ENCODE peak calls at places on chromosomes 4 and X, in four cellular contexts. One of them, this sample, is unnamed. For H3K9me3, the result is how much of the 10 kb centered on the place peaks cover.

GRCh38 chrX:130994671-130995070 is 63.5 kb upstream of the ARHGAP36 start:
- DNase-seq in tibial nerve: no peak
- DNase-seq in A549: peak
- DNase-seq in CD8-positive, alpha-beta T cell: no peak
- DNase-seq in this sample: no peak

GRCh38 chr4:4852591-4853362 is 6.7 kb upstream of the MSX1 start:
- DNase-seq in CD8-positive, alpha-beta T cell: no peak
- DNase-seq in tibial nerve: no peak
- DNase-seq in A549: no peak
- DNase-seq in this sample: no peak

GRCh38 chr4:169286562-169287301 is 16.0 kb upstream of the SH3RF1 start:
- DNase-seq in tibial nerve: no peak
- DNase-seq in CD8-positive, alpha-beta T cell: no peak
- DNase-seq in A549: no peak
- DNase-seq in this sample: no peak

GRCh38 chrX:39813631-39814246 is 284.0 kb downstream of the BCOR start:
- DNase-seq in tibial nerve: peak
- DNase-seq in CD8-positive, alpha-beta T cell: no peak
- DNase-seq in A549: peak
- DNase-seq in this sample: no peak

GRCh38 chr4:79213702-79214101 is 112.2 kb downstream of the NAA11 start:
- DNase-seq in tibial nerve: no peak
- DNase-seq in A549: no peak
- DNase-seq in CD8-positive, alpha-beta T cell: no peak
- DNase-seq in this sample: no peak

GRCh38 chr4:64250061-64250460 is 159.2 kb downstream of the TECRL start:
- DNase-seq in A549: no peak
- DNase-seq in tibial nerve: no peak
- DNase-seq in CD8-positive, alpha-beta T cell: no peak
- DNase-seq in this sample: no peak

GRCh38 chr4:165379662-165380061 is 854 bp downstream of the CPE start:
- DNase-seq in tibial nerve: no peak
- DNase-seq in A549: no peak
- DNase-seq in CD8-positive, alpha-beta T cell: no peak
- DNase-seq in this sample: no peak

GRCh38 chr4:126470862-126471261 is 1156.1 kb downstream of the FAT4 start:
- DNase-seq in A549: no peak
- DNase-seq in tibial nerve: no peak
- DNase-seq in CD8-positive, alpha-beta T cell: no peak
- DNase-seq in this sample: no peak

GRCh38 chr4:95049838-95050237 is 292.1 kb downstream of the BMPR1B start:
- DNase-seq in CD8-positive, alpha-beta T cell: no peak
- DNase-seq in A549: no peak
- DNase-seq in tibial nerve: no peak
- DNase-seq in this sample: no peak

GRCh38 chr4:115090483-115091075 is 22.8 kb downstream of the NDST4 start:
- DNase-seq in CD8-positive, alpha-beta T cell: no peak
- DNase-seq in A549: peak
- DNase-seq in tibial nerve: no peak
- DNase-seq in this sample: no peak

GRCh38 chr4:100424376-100424775 is 93.4 kb downstream of the EMCN start:
- DNase-seq in A549: no peak
- DNase-seq in tibial nerve: no peak
- DNase-seq in CD8-positive, alpha-beta T cell: no peak
- DNase-seq in this sample: no peak

GRCh38 chr4:146590801-146591200 is 47.9 kb upstream of the POU4F2 start:
- DNase-seq in tibial nerve: no peak
- DNase-seq in A549: no peak
- DNase-seq in CD8-positive, alpha-beta T cell: no peak
- DNase-seq in this sample: no peak

GRCh38 chrX:134459683-134460004 is 321 bp upstream of the HPRT1 start:
- DNase-seq in tibial nerve: no peak
- DNase-seq in CD8-positive, alpha-beta T cell: no peak
- DNase-seq in A549: peak
- DNase-seq in this sample: no peak

GRCh38 chrX:39894626-39895025 is 203.1 kb downstream of the BCOR start:
- DNase-seq in CD8-positive, alpha-beta T cell: no peak
- DNase-seq in tibial nerve: no peak
- DNase-seq in A549: peak
- DNase-seq in this sample: no peak

GRCh38 chrX:17182317-17182716 is 192.7 kb upstream of the NHS start:
- DNase-seq in CD8-positive, alpha-beta T cell: no peak
- DNase-seq in A549: no peak
- DNase-seq in tibial nerve: no peak
- DNase-seq in this sample: no peak

GRCh38 chrX:23756165-23756564 is 13.1 kb upstream of the ACOT9 start:
- DNase-seq in CD8-positive, alpha-beta T cell: peak
- DNase-seq in A549: peak
- DNase-seq in tibial nerve: peak
- DNase-seq in this sample: peak

GRCh38 chrX:11881485-11882170 is 123.6 kb downstream of the MSL3 start:
- DNase-seq in A549: peak
- DNase-seq in CD8-positive, alpha-beta T cell: no peak
- DNase-seq in tibial nerve: no peak
- DNase-seq in this sample: no peak

GRCh38 chrX:134990475-134991473 is at the start of gene SMIM10:
- DNase-seq in A549: peak
- DNase-seq in tibial nerve: peak
- DNase-seq in CD8-positive, alpha-beta T cell: no peak
- DNase-seq in this sample: no peak

GRCh38 chrX:139058831-139059495 is 347.4 kb upstream of the FGF13 start:
- DNase-seq in A549: no peak
- DNase-seq in CD8-positive, alpha-beta T cell: no peak
- DNase-seq in tibial nerve: no peak
- DNase-seq in this sample: no peak

GRCh38 chrX:24229400-24229879 is 79.9 kb downstream of the ZFX start:
- DNase-seq in A549: no peak
- DNase-seq in CD8-positive, alpha-beta T cell: no peak
- DNase-seq in tibial nerve: no peak
- DNase-seq in this sample: no peak

GRCh38 chr4:507745-508512 is 8.9 kb downstream of the PIGG start:
- DNase-seq in CD8-positive, alpha-beta T cell: no peak
- DNase-seq in tibial nerve: no peak
- DNase-seq in A549: no peak
- DNase-seq in this sample: no peak

GRCh38 chr4:53801373-53801772 is 210.1 kb upstream of the LNX1 start:
- DNase-seq in CD8-positive, alpha-beta T cell: no peak
- DNase-seq in tibial nerve: no peak
- DNase-seq in A549: no peak
- DNase-seq in this sample: no peak

GRCh38 chr4:7863911-7864681 is 75.6 kb downstream of the AFAP1 start:
- DNase-seq in tibial nerve: no peak
- DNase-seq in CD8-positive, alpha-beta T cell: no peak
- DNase-seq in A549: peak
- DNase-seq in this sample: no peak

GRCh38 chr4:168028568-168028967 is 63.8 kb upstream of the ANXA10 start:
- DNase-seq in A549: peak
- DNase-seq in tibial nerve: no peak
- DNase-seq in CD8-positive, alpha-beta T cell: no peak
- DNase-seq in this sample: no peak

GRCh38 chr4:13766722-13767495 is 139.4 kb upstream of the BOD1L1 start:
- DNase-seq in A549: no peak
- DNase-seq in CD8-positive, alpha-beta T cell: no peak
- DNase-seq in tibial nerve: no peak
- DNase-seq in this sample: no peak
- H3K9me3 ChIP-seq in A549: under half
- H3K9me3 ChIP-seq in CD8-positive, alpha-beta T cell: under half
- H3K9me3 ChIP-seq in tibial nerve: under half
- H3K9me3 ChIP-seq in this sample: under half

GRCh38 chrX:136192839-136193414 is 45.6 kb downstream of the FHL1 start:
- DNase-seq in tibial nerve: no peak
- DNase-seq in A549: no peak
- DNase-seq in CD8-positive, alpha-beta T cell: no peak
- DNase-seq in this sample: no peak
- H3K9me3 ChIP-seq in tibial nerve: under half
- H3K9me3 ChIP-seq in A549: under half
- H3K9me3 ChIP-seq in CD8-positive, alpha-beta T cell: under half
- H3K9me3 ChIP-seq in this sample: under half

DNA sequence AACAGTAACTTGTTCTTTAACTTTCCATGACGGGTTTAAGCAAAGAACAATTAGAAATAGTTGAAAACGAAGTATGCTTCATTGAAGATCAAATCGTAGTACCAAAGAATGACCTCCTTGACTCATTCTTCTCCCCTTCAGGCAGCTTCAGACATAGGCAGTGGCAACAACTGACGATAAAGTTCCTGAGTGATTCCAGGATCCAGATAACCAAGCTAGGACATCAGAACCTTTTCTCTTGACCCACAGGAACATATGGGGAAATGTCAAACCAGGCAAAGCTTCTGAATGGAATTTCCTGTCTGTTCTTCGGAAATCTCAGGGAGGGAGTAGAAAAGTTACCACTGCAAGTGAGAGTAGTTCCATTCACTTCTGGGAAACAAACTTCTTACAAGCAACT is 74.2 kb downstream of the HS3ST1 start:
- DNase-seq in CD8-positive, alpha-beta T cell: no peak
- DNase-seq in tibial nerve: no peak
- DNase-seq in A549: no peak
- DNase-seq in this sample: no peak
- H3K9me3 ChIP-seq in CD8-positive, alpha-beta T cell: under half
- H3K9me3 ChIP-seq in tibial nerve: under half
- H3K9me3 ChIP-seq in A549: under half
- H3K9me3 ChIP-seq in this sample: under half

DNA sequence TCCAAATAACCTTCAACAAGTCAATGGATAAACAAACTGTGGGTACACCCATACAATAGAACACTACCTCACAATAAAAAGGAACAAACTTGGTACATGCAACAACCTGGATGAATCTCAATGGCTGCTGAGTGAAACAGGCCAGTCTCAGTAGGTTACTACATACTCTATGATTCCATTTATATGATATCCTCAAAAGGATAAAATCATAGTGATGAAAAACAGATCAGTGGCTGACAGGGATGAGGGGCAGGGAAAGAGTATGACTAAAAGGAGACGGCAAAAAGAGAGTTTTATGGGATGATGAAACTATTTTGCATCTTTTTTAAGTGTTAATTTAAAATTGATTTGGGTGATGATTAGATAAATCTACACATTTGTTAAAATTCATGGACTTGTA is 15.9 kb downstream of the KLHL8 start:
- DNase-seq in tibial nerve: no peak
- DNase-seq in A549: no peak
- DNase-seq in CD8-positive, alpha-beta T cell: no peak
- DNase-seq in this sample: no peak
- H3K9me3 ChIP-seq in tibial nerve: under half
- H3K9me3 ChIP-seq in A549: under half
- H3K9me3 ChIP-seq in CD8-positive, alpha-beta T cell: under half
- H3K9me3 ChIP-seq in this sample: under half

DNA sequence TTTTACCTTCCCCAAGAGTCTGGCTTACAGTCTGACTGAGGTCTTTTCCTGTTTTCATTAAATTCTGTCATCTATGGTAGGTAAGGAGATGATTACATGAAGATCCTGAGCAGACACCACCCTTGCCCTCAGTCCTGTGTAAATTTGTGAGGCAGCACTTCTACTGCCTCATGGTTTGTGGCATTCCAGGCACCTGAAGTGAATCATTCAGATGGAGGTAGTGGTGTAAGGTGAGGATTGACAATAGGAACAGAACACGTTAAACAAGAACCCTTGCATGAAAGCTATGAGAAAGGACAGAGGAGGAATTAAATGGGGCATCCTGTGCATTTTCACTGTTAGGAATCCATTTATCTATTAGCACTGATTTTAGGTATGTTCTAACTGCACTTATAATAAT is 618.6 kb downstream of the TLL1 start:
- DNase-seq in A549: no peak
- DNase-seq in tibial nerve: no peak
- DNase-seq in CD8-positive, alpha-beta T cell: no peak
- DNase-seq in this sample: no peak
- H3K9me3 ChIP-seq in A549: under half
- H3K9me3 ChIP-seq in tibial nerve: under half
- H3K9me3 ChIP-seq in CD8-positive, alpha-beta T cell: under half
- H3K9me3 ChIP-seq in this sample: under half